ENCODE peak calls at places on chromosomes 12 and 14, in seven cellular contexts. M is GM13977; Y is uterus; T is stimulated activated CD8-positive, alpha-beta memory T cell treated with anti-CD3 and anti-CD28 coated beads, Interleukin-15, amount 100 ng/mL, for 1 hour; D is activated naive CD8-positive, alpha-beta T cell treated with anti-CD3 and anti-CD28 coated beads, Interleukin-2, amount 50 U/mL, for 24 hours; P is stimulated activated CD4-positive, alpha-beta T cell treated with anti-CD3 and anti-CD28 coated beads, Interleukin-2, amount 100 ng/mL, for 48 hours; S is endothelial cell. R is an unnamed sample.
A peak's percentile ranks its signal among the peaks of the same experiment; 100 is the strongest.

GRCh38 chr12:31406345-31406744 is 80.4 kb upstream of the SINHCAF start:
- DNase-seq in M (peak; percentile 60), Y (no peak), T (no peak), D (no peak), P (no peak), S (no peak), R (no peak)

GRCh38 chr14:33945329-33945728 is 5.5 kb downstream of the EGLN3 start:
- DNase-seq in M (no peak), Y (no peak), T (no peak), D (no peak), P (no peak), S (no peak), R (no peak)

GRCh38 chr12:62732861-62733427 is 202.0 kb downstream of the PPM1H start:
- DNase-seq in M (no peak), Y (no peak), T (no peak), D (no peak), P (no peak), S (no peak), R (no peak)

GRCh38 chr12:1422604-1423315 is 171.6 kb downstream of the FBXL14 start:
- DNase-seq in M (peak; percentile 24), Y (no peak), T (no peak), D (no peak), P (peak; percentile 1), S (no peak), R (no peak)

GRCh38 chr12:72230589-72230988 is 41.6 kb upstream of the TRHDE start:
- DNase-seq in M (no peak), Y (no peak), T (no peak), D (no peak), P (no peak), S (no peak), R (no peak)

GRCh38 chr12:125166046-125166445 is 100.8 kb downstream of the AACS start:
- DNase-seq in M (no peak), Y (no peak), T (no peak), D (no peak), P (no peak), S (no peak), R (no peak)

GRCh38 chr14:24071144-24071697 is at the start of gene CPNE6:
- DNase-seq in M (no peak), Y (no peak), T (no peak), D (peak; percentile 48), P (no peak), S (no peak), R (no peak)

GRCh38 chr14:24013654-24014514 is 25.2 kb downstream of the DHRS4L2 start:
- DNase-seq in M (peak; percentile 80), Y (no peak), T (no peak), D (peak; percentile 23), P (peak; percentile 50), S (peak; percentile 63), R (peak; percentile 62)

GRCh38 chr12:72010365-72010764 is 71.7 kb downstream of the TPH2 start:
- DNase-seq in M (no peak), Y (no peak), T (no peak), D (no peak), P (no peak), S (no peak), R (no peak)

GRCh38 chr14:34930591-34931069 is 52.2 kb upstream of the SRP54 start:
- DNase-seq in M (no peak), Y (no peak), T (no peak), D (no peak), P (no peak), S (no peak), R (no peak)

GRCh38 chr14:56952766-56953473 is 142.6 kb upstream of the OTX2 start:
- DNase-seq in M (no peak), Y (no peak), T (no peak), D (no peak), P (no peak), S (no peak), R (no peak)

GRCh38 chr14:101372894-101373640 is 188.2 kb upstream of the DIO3 start:
- DNase-seq in M (no peak), Y (no peak), T (no peak), D (no peak), P (no peak), S (no peak), R (no peak)

GRCh38 chr14:63881926-63882325 is 29.1 kb downstream of the SYNE2 start:
- DNase-seq in M (no peak), Y (no peak), T (no peak), D (no peak), P (no peak), S (no peak), R (no peak)

GRCh38 chr12:54786081-54786480 is 68.2 kb upstream of the MUCL1 start:
- DNase-seq in M (no peak), Y (no peak), T (no peak), D (no peak), P (no peak), S (no peak), R (no peak)

GRCh38 chr12:102961488-102961801 is 4.0 kb downstream of the ASCL1 start:
- DNase-seq in M (no peak), Y (no peak), T (no peak), D (no peak), P (no peak), S (no peak), R (no peak)

GRCh38 chr14:70622111-70622712 is 19.5 kb upstream of the TTC9 start:
- DNase-seq in M (peak; percentile 64), Y (no peak), T (no peak), D (peak; percentile 44), P (peak; percentile 38), S (peak; percentile 68), R (peak; percentile 45)

GRCh38 chr14:99247091-99247729 is 24.8 kb downstream of the BCL11B start:
- DNase-seq in M (no peak), Y (no peak), T (no peak), D (no peak), P (no peak), S (no peak), R (no peak)

GRCh38 chr14:59428581-59429012 is 36.6 kb downstream of the GPR135 start:
- DNase-seq in M (no peak), Y (no peak), T (no peak), D (no peak), P (no peak), S (no peak), R (no peak)

GRCh38 chr14:37844614-37845013 is 249.2 kb downstream of the TTC6 start:
- DNase-seq in M (no peak), Y (no peak), T (no peak), D (no peak), P (no peak), S (no peak), R (no peak)

GRCh38 chr12:63814146-63814774 is 30.2 kb upstream of the SRGAP1 start:
- DNase-seq in M (no peak), Y (no peak), T (no peak), D (no peak), P (no peak), S (no peak), R (no peak)

R was measured in ureter.